ENCODE peak calls at places on chromosomes 7 and 10, in five cellular contexts. C is brain microvascular endothelial cell, J is fibroblast of lung, Y is ELF-1, S is posterior vena cava. P is an unnamed sample.

GRCh38 chr7:146115665-146116451 is 743 bp upstream of the CNTNAP2 start:
- DNase-seq in S (peak), C (peak), J (peak), Y (peak), P (peak)

GRCh38 chr7:75905785-75906604 is 9.0 kb upstream of the POR start:
- DNase-seq in C (peak), J (peak), Y (peak), S (peak), P (peak)

GRCh38 chr10:122128357-122128756 is 139.4 kb downstream of the TACC2 start:
- DNase-seq in S (peak), J (peak), C (no peak), Y (no peak), P (peak)

GRCh38 chr10:76352300-76352699 is 920.9 kb downstream of the LRMDA start:
- DNase-seq in C (peak), Y (no peak), S (no peak), J (peak), P (peak)

GRCh38 chr7:105439174-105439893 is 50.6 kb upstream of the SRPK2 start:
- DNase-seq in J (peak), S (no peak), Y (peak), C (peak), P (peak)

GRCh38 chr10:34139559-34139958 is 675.5 kb downstream of the PARD3 start:
- DNase-seq in Y (no peak), S (no peak), C (peak), J (peak), P (no peak)

GRCh38 chr7:80942261-80943041 is 23.6 kb upstream of the SEMA3C start:
- DNase-seq in C (peak), Y (peak), S (peak), J (peak), P (peak)

GRCh38 chr10:132865851-132866600 is 76.3 kb downstream of the CFAP46 start:
- DNase-seq in S (peak), J (no peak), C (no peak), Y (no peak), P (no peak)

GRCh38 chr7:108211382-108212201 is 81.4 kb upstream of the LAMB4 start:
- DNase-seq in J (peak), C (peak), S (no peak), Y (peak), P (no peak)

GRCh38 chr10:48764486-48764885 is 79.8 kb downstream of the WDFY4 start:
- DNase-seq in Y (no peak), J (no peak), C (no peak), S (no peak), P (no peak)

GRCh38 chr7:5296627-5297226 is 14.0 kb downstream of the SLC29A4 start:
- DNase-seq in J (no peak), S (no peak), C (no peak), Y (peak), P (no peak)

GRCh38 chr7:116426428-116427156 is 72.9 kb upstream of the CAV2 start:
- DNase-seq in C (peak), S (no peak), Y (no peak), J (peak), P (peak)

GRCh38 chr10:113665806-113666354 is 2.0 kb upstream of the NRAP start:
- DNase-seq in J (peak), C (peak), Y (peak), S (peak), P (peak)

GRCh38 chr7:57403601-57404342 is 46.2 kb upstream of the ZNF716 start:
- DNase-seq in C (no peak), Y (no peak), J (no peak), S (peak), P (no peak)

GRCh38 chr10:86263209-86263608 is 103.4 kb downstream of the GRID1 start:
- DNase-seq in J (no peak), Y (no peak), S (peak), C (no peak), P (no peak)

P was measured in GM03348.